ENCODE peak calls at places on chromosome 5, in seven cellular contexts. P is midbrain; R is stimulated activated CD4-positive, alpha-beta T cell treated with anti-CD3 and anti-CD28 coated beads, TNF-alpha, amount 100 ng/mL, for 4 hours; M is NCI-H226; S is Daoy; G is activated naive CD8-positive, alpha-beta T cell treated with anti-CD3 and anti-CD28 coated beads, Interleukin-2, amount 10 ng/mL, durations not matched to agents 7 days and 5 days; I is effector memory CD8-positive, alpha-beta T cell. X is an unnamed sample.

GRCh38 chr5:96493189-96493790 is 60.2 kb upstream of the PCSK1 start:
- DNase-seq in G (no peak), S (no peak), R (no peak), I (no peak), P (no peak), M (no peak), X (no peak)

GRCh38 chr5:164175083-164175482 is 669.7 kb downstream of the MAT2B start:
- DNase-seq in S (no peak), I (no peak), G (no peak), R (no peak), M (peak), P (no peak), X (no peak)

GRCh38 chr5:116696356-116696755 is 121.7 kb upstream of the SEMA6A start:
- DNase-seq in R (no peak), P (no peak), S (no peak), M (no peak), I (no peak), G (no peak), X (no peak)

GRCh38 chr5:101212942-101213514 is 309.9 kb upstream of the ST8SIA4 start:
- DNase-seq in R (no peak), P (no peak), I (no peak), M (no peak), G (no peak), S (no peak), X (no peak)

GRCh38 chr5:116600876-116601275 is 26.3 kb upstream of the SEMA6A start:
- DNase-seq in I (no peak), P (no peak), R (no peak), M (no peak), S (peak), G (no peak), X (no peak)

GRCh38 chr5:113057437-113058052 is 80.9 kb downstream of the DCP2 start:
- DNase-seq in I (no peak), P (no peak), R (no peak), S (no peak), G (no peak), M (no peak), X (no peak)

GRCh38 chr5:136364307-136364706 is 1.0 kb downstream of the TRPC7 start:
- DNase-seq in I (no peak), P (peak), M (no peak), S (peak), R (no peak), G (no peak), X (no peak)

GRCh38 chr5:72543365-72543764 is 36.2 kb upstream of the ZNF366 start:
- DNase-seq in G (no peak), S (peak), R (no peak), I (no peak), M (no peak), P (no peak), X (no peak)

GRCh38 chr5:123035950-123036390 is 555 bp downstream of the PPIC start:
- DNase-seq in R (no peak), P (no peak), S (peak), M (peak), G (peak), I (no peak), X (peak)

GRCh38 chr5:93479982-93480509 is 101.0 kb downstream of the NR2F1-AS1 start:
- DNase-seq in S (no peak), R (no peak), G (no peak), I (no peak), M (no peak), P (no peak), X (no peak)

GRCh38 chr5:127876384-127876783 is 173.2 kb downstream of the CCDC192 start:
- DNase-seq in P (no peak), S (peak), I (no peak), M (no peak), R (no peak), G (no peak), X (no peak)

GRCh38 chr5:55160493-55161209 is 680 bp downstream of the GPX8 start:
- DNase-seq in R (no peak), M (peak), S (peak), G (no peak), I (no peak), P (no peak), X (no peak)

GRCh38 chr5:142816577-142816976 is 46.4 kb downstream of the ARHGAP26 start:
- DNase-seq in R (no peak), P (no peak), S (peak), M (no peak), G (no peak), I (no peak), X (no peak)

GRCh38 chr5:83337453-83338035 is 134.0 kb upstream of the VCAN start:
- DNase-seq in G (no peak), I (no peak), R (no peak), P (no peak), S (no peak), M (peak), X (no peak)

GRCh38 chr5:174514983-174515394 is 209.4 kb upstream of the MSX2 start:
- DNase-seq in R (no peak), G (no peak), I (no peak), S (peak), M (no peak), P (peak), X (no peak)

GRCh38 chr5:51376504-51376903 is 6.7 kb upstream of the ISL1 start:
- DNase-seq in M (no peak), S (no peak), R (no peak), P (no peak), I (no peak), G (no peak), X (no peak)

GRCh38 chr5:61200582-61201155 is 38.4 kb upstream of the SMIM15 start:
- DNase-seq in P (no peak), S (peak), R (no peak), I (no peak), M (no peak), G (no peak), X (no peak)

GRCh38 chr5:136374003-136374402 is 8.7 kb upstream of the TRPC7 start:
- DNase-seq in P (no peak), I (no peak), S (peak), M (peak), R (no peak), G (no peak), X (no peak)

GRCh38 chr5:16539169-16539666 is 73.6 kb upstream of the ZNF622 start:
- DNase-seq in I (no peak), M (no peak), S (peak), P (no peak), G (no peak), R (no peak), X (no peak)

GRCh38 chr5:94366811-94367210 is 251.6 kb downstream of the KIAA0825 start:
- DNase-seq in G (no peak), P (no peak), M (no peak), I (no peak), R (no peak), S (no peak), X (no peak)

X was measured in germinal center.